ENCODE peak calls at places on chromosomes 4 and X, in five cellular contexts. F is uterus, Z is stomach, R is adrenal gland, M is right lobe of liver. I is an unnamed sample. For H3K36me3, the result is how much of the 10 kb centered on the place peaks cover.

GRCh38 chr4:78951862-78952472 is 12.7 kb upstream of the PAQR3 start:
- DNase-seq in F (no peak), Z (no peak), R (no peak), M (no peak), I (no peak)

GRCh38 chr4:24810016-24810415 is 14.6 kb downstream of the SOD3 start:
- DNase-seq in F (no peak), Z (no peak), R (no peak), M (no peak), I (no peak)

GRCh38 chr4:25098964-25099843 is 61.0 kb downstream of the SEPSECS start:
- DNase-seq in F (peak), Z (peak), R (peak), M (peak), I (peak)

GRCh38 chr4:160319221-160319867 is 1216.5 kb downstream of the RAPGEF2 start:
- DNase-seq in F (no peak), Z (no peak), R (no peak), M (no peak), I (no peak)

GRCh38 chr4:6256141-6256540 is 13.5 kb upstream of the WFS1 start:
- DNase-seq in F (no peak), Z (no peak), R (no peak), M (no peak), I (no peak)

GRCh38 chr4:112031712-112032328 is 113.4 kb upstream of the FAM241A start:
- DNase-seq in F (peak), Z (no peak), R (peak), M (no peak), I (no peak)

GRCh38 chr4:4791299-4791798 is 68.1 kb upstream of the MSX1 start:
- DNase-seq in F (no peak), Z (no peak), R (no peak), M (no peak), I (no peak)

GRCh38 chrX:76195579-76195978 is 22.7 kb downstream of the PBDC1 start:
- DNase-seq in F (no peak), Z (no peak), R (no peak), M (no peak), I (no peak)

GRCh38 chr4:47562297-47562696 is 77.2 kb downstream of the ATP10D start:
- DNase-seq in F (no peak), Z (no peak), R (no peak), M (no peak), I (no peak)

GRCh38 chrX:109624641-109625311 is at the start of gene KCNE5:
- DNase-seq in F (no peak), Z (no peak), R (no peak), M (no peak), I (peak)

GRCh38 chr4:25223770-25224375 is 10.0 kb upstream of the PI4K2B start:
- DNase-seq in F (no peak), Z (no peak), R (no peak), M (no peak), I (no peak)

GRCh38 chr4:42262701-42263490 is 110.4 kb upstream of the BEND4 start:
- DNase-seq in F (no peak), Z (no peak), R (no peak), M (no peak), I (no peak)

GRCh38 chr4:152193059-152193458 is 342.8 kb downstream of the FBXW7 start:
- DNase-seq in F (no peak), Z (no peak), R (no peak), M (no peak), I (no peak)

GRCh38 chrX:63128509-63128908 is 222.6 kb downstream of the SPIN4 start:
- DNase-seq in F (no peak), Z (no peak), R (peak), M (peak), I (no peak)

GRCh38 chrX:111411591-111412371 is at the start of gene DCX:
- DNase-seq in F (no peak), Z (no peak), R (no peak), M (no peak), I (no peak)

GRCh38 chr4:76625316-76625715 is 190.3 kb downstream of the SHROOM3 start:
- DNase-seq in F (no peak), Z (no peak), R (no peak), M (no peak), I (no peak)

GRCh38 chr4:26936284-26937065 is 75.8 kb downstream of the STIM2 start:
- DNase-seq in F (no peak), Z (no peak), R (peak), M (no peak), I (no peak)

GRCh38 chr4:125097729-125098128 is 217.0 kb upstream of the FAT4 start:
- DNase-seq in F (no peak), Z (no peak), R (no peak), M (no peak), I (no peak)

GRCh38 chr4:125582302-125582701 is 267.5 kb downstream of the FAT4 start:
- DNase-seq in F (no peak), Z (no peak), R (no peak), M (no peak), I (no peak)

GRCh38 chr4:39348371-39349265 is 17.5 kb downstream of the RFC1 start:
- DNase-seq in F (no peak), Z (no peak), R (no peak), M (no peak), I (no peak)

GRCh38 chrX:120736989-120737388 is 107.1 kb upstream of the C1GALT1C1 start:
- DNase-seq in F (no peak), Z (no peak), R (no peak), M (no peak), I (no peak)

GRCh38 chr4:143251781-143252180 is 67.1 kb downstream of the USP38 start:
- DNase-seq in F (no peak), Z (no peak), R (no peak), M (no peak), I (no peak)

GRCh38 chrX:150224676-150225075 is 138.4 kb upstream of the MAMLD1 start:
- DNase-seq in F (no peak), Z (no peak), R (no peak), M (no peak), I (no peak)

GRCh38 chrX:13051529-13052172 is 7.2 kb upstream of the FAM9C start:
- DNase-seq in F (no peak), Z (no peak), R (no peak), M (no peak), I (no peak)

GRCh38 chr4:2809610-2810180 is 16.8 kb downstream of the SH3BP2 start:
- DNase-seq in F (no peak), Z (no peak), R (no peak), M (no peak), I (no peak)

GRCh38 chr4:73868206-73869129 is 725 bp upstream of the CXCL1 start:
- DNase-seq in F (no peak), Z (no peak), R (no peak), M (no peak), I (no peak)

GRCh38 chr4:169841776-169842175 is 84.0 kb upstream of the HPF1 start:
- DNase-seq in F (no peak), Z (no peak), R (no peak), M (no peak), I (no peak)

GRCh38 chr4:24799544-24800272 is 4.3 kb downstream of the SOD3 start:
- DNase-seq in F (no peak), Z (no peak), R (peak), M (no peak), I (no peak)

GRCh38 chrX:39736219-39737211 is 361.2 kb downstream of the BCOR start:
- DNase-seq in F (peak), Z (peak), R (peak), M (peak), I (peak)

GRCh38 chrX:19617550-19617949 is 102.2 kb upstream of the MAP3K15 start:
- DNase-seq in F (no peak), Z (no peak), R (no peak), M (no peak), I (no peak)

GRCh38 chrX:120308959-120309872 is 2.0 kb downstream of the TMEM255A start:
- DNase-seq in F (peak), Z (peak), R (peak), M (peak), I (peak)

GRCh38 chr4:174496631-174497442 is 25.5 kb downstream of the HPGD start:
- DNase-seq in F (no peak), Z (no peak), R (no peak), M (no peak), I (no peak)

DNA sequence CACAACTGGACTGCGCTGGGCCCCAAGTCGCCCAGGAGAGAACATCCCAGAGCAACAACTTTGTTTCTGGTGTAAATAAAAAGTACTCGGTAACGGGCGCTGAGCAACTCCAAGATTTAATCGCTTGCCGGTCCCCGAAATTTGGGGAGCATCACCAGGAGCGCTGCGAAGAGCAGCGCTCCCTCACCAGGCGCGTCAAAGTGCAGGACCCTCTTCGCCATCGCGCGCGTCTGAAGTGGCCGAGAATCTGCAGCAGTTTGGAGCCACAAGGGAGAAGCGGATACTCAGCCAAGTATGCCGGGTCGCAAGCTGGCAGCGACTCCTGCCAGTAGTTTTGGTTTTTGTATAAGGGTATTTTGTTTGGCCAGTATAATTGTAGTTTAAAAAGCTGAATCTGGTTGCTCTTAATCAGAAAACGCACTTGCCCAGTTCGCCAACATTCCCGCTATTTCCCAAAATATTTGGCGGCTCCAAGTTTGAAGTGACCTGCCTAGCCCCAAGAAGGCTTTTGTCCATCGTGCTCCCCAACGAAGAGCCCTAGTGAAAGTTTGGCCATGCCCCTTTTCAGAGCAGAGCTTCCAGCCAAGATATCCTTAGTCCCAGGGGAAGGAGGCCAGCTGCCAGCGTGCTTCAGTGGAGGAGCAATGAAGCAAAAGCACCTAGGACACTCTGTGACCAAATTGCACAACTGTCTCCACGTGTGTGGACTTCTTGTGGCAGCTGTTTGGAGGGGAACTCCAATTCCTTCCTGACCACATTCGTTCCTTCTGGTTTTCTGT is 557 bp upstream of the KDR start:
- DNase-seq in F (peak), Z (no peak), R (no peak), M (no peak), I (no peak)
- H3K27ac ChIP-seq in F (peak), Z (no peak), R (no peak), M (no peak), I (no peak)

GRCh38 chr4:123892368-123892961 is 495.9 kb downstream of the SPRY1 start:
- DNase-seq in F (no peak), Z (no peak), R (no peak), M (no peak), I (no peak)

GRCh38 chr4:123890889-123891288 is 494.3 kb downstream of the SPRY1 start:
- DNase-seq in F (no peak), Z (no peak), R (no peak), M (no peak), I (no peak)

GRCh38 chr4:123893746-123894095 is 497.1 kb downstream of the SPRY1 start:
- DNase-seq in F (no peak), Z (no peak), R (no peak), M (no peak), I (no peak)

GRCh38 chr4:123891901-123892300 is 495.3 kb downstream of the SPRY1 start:
- DNase-seq in F (no peak), Z (no peak), R (no peak), M (no peak), I (no peak)

DNA sequence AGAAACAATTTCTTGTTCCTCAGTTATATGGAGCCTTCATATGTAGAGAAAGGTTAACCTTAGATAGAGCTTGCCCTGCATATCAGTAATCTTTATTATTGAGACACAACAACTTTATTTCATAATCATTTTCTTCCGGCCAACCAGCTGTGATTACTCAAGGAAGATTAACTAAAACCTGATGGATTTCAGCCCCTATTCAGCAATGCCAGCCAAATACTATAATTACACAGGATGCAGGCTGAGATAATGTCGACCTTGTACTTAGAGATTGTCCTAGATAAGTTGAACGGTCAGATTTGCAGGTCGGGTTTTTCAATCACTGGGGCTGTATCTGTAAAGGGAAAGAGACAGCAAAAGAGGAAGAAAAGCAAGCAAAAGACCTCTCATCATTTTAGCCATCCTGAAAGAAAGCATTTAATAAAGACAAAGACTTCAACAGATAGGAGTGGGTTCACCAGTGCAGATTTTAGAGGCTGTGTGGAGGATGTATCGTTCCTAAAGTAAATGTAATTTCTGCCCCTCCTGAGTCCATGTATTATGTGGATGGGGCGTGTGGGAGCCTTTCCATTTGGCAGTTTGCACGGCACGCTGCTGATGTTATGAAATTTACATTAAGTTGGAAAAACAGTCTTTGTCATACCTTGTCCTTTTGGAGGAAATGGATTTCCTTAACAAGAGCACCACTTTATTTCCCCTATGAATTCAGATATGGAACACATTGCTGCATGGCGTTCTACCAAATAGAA is 496.6 kb downstream of the SPRY1 start:
- DNase-seq in F (no peak), Z (no peak), R (no peak), M (no peak), I (no peak)
- TF ChIP-seq POLR2A in F (no peak), Z (no peak), R (no peak), M (no peak), I (no peak)

DNA sequence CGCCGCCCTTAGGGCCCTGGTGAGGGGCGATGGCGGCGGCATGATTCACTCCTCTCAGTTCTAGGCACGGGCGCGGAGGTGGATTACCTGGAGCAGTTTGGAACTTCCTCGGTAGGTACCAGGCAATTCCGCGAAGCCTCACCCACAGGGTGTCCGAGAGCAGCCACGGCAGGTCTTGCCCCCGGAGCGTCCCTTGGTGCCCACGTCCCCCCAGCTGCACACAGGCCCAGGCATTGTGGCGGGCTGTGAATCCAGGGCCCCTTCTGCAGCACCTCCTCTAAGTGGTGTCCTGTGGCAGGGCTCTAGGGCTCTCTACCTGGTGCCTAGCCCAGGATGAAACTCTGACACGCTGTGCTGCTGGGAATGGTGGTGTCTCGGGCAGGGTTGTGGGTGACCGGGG is 13.9 kb downstream of the TACC3 start:
- DNase-seq in F (no peak), Z (no peak), R (no peak), M (no peak), I (no peak)
- H3K36me3 ChIP-seq in F (under half), Z (half or more), R (under half), M (under half), I (under half)

GRCh38 chr4:74896595-74896994 is 36.3 kb upstream of the PARM1 start:
- DNase-seq in F (no peak), Z (no peak), R (no peak), M (no peak), I (no peak)

GRCh38 chr4:74904509-74904908 is 28.4 kb upstream of the PARM1 start:
- DNase-seq in F (no peak), Z (no peak), R (no peak), M (no peak), I (no peak)

GRCh38 chr4:74906771-74907170 is 26.1 kb upstream of the PARM1 start:
- DNase-seq in F (no peak), Z (no peak), R (no peak), M (no peak), I (no peak)

GRCh38 chr4:74897390-74897789 is 35.5 kb upstream of the PARM1 start:
- DNase-seq in F (no peak), Z (no peak), R (no peak), M (no peak), I (no peak)

GRCh38 chr4:74900862-74901261 is 32.1 kb upstream of the PARM1 start:
- DNase-seq in F (no peak), Z (no peak), R (no peak), M (no peak), I (no peak)
- H3K27ac ChIP-seq in F (no peak), Z (no peak), R (no peak), M (no peak), I (no peak)

I was measured in body of pancreas.